ENCODE peak calls at places on chromosomes 5 and 9, in four cellular contexts. One of them, this sample, is unnamed.

GRCh38 chr9:130333041-130334040 is 67.8 kb downstream of the HMCN2 start:
- DNase-seq in EL: no peak
- DNase-seq in nucleus accumbens: no peak
- DNase-seq in activated CD4-positive, alpha-beta T cell treated with anti-CD3 and anti-CD28 coated beads, Interleukin-2, amount 10 ng/mL, durations not matched to agents 7 days and 5 days: no peak
- DNase-seq in this sample: no peak

GRCh38 chr9:70080481-70081119 is 37.0 kb downstream of the MAMDC2 start:
- DNase-seq in activated CD4-positive, alpha-beta T cell treated with anti-CD3 and anti-CD28 coated beads, Interleukin-2, amount 10 ng/mL, durations not matched to agents 7 days and 5 days: no peak
- DNase-seq in nucleus accumbens: no peak
- DNase-seq in EL: peak; percentile 13
- DNase-seq in this sample: peak; percentile 60

GRCh38 chr5:147310059-147310704 is 75.4 kb downstream of the STK32A start:
- DNase-seq in activated CD4-positive, alpha-beta T cell treated with anti-CD3 and anti-CD28 coated beads, Interleukin-2, amount 10 ng/mL, durations not matched to agents 7 days and 5 days: no peak
- DNase-seq in nucleus accumbens: peak; percentile 2
- DNase-seq in EL: peak; percentile 79
- DNase-seq in this sample: peak; percentile 72

GRCh38 chr5:78157001-78157400 is 137.5 kb downstream of the AP3B1 start:
- DNase-seq in activated CD4-positive, alpha-beta T cell treated with anti-CD3 and anti-CD28 coated beads, Interleukin-2, amount 10 ng/mL, durations not matched to agents 7 days and 5 days: no peak
- DNase-seq in EL: no peak
- DNase-seq in nucleus accumbens: no peak
- DNase-seq in this sample: no peak

GRCh38 chr9:35748858-35749514 is at the start of the genes GBA2 and RGP1:
- DNase-seq in activated CD4-positive, alpha-beta T cell treated with anti-CD3 and anti-CD28 coated beads, Interleukin-2, amount 10 ng/mL, durations not matched to agents 7 days and 5 days: peak; percentile 68
- DNase-seq in nucleus accumbens: peak; percentile 74
- DNase-seq in EL: peak; percentile 74
- DNase-seq in this sample: peak; percentile 87

GRCh38 chr5:135442387-135443256 is 4.5 kb downstream of the DCANP1 start:
- DNase-seq in nucleus accumbens: no peak
- DNase-seq in EL: no peak
- DNase-seq in activated CD4-positive, alpha-beta T cell treated with anti-CD3 and anti-CD28 coated beads, Interleukin-2, amount 10 ng/mL, durations not matched to agents 7 days and 5 days: no peak
- DNase-seq in this sample: no peak

GRCh38 chr9:5886114-5886939 is 4.4 kb upstream of the MLANA start:
- DNase-seq in nucleus accumbens: peak; percentile 69
- DNase-seq in activated CD4-positive, alpha-beta T cell treated with anti-CD3 and anti-CD28 coated beads, Interleukin-2, amount 10 ng/mL, durations not matched to agents 7 days and 5 days: peak; percentile 85
- DNase-seq in EL: peak; percentile 68
- DNase-seq in this sample: peak; percentile 74

GRCh38 chr5:180593446-180594206 is 2.3 kb upstream of the SCGB3A1 start:
- DNase-seq in activated CD4-positive, alpha-beta T cell treated with anti-CD3 and anti-CD28 coated beads, Interleukin-2, amount 10 ng/mL, durations not matched to agents 7 days and 5 days: no peak
- DNase-seq in EL: no peak
- DNase-seq in nucleus accumbens: no peak
- DNase-seq in this sample: no peak

GRCh38 chr9:94654165-94654894 is 15.0 kb upstream of the FBP1 start:
- DNase-seq in EL: no peak
- DNase-seq in activated CD4-positive, alpha-beta T cell treated with anti-CD3 and anti-CD28 coated beads, Interleukin-2, amount 10 ng/mL, durations not matched to agents 7 days and 5 days: no peak
- DNase-seq in nucleus accumbens: no peak
- DNase-seq in this sample: no peak

GRCh38 chr9:116842658-116843057 is 155.6 kb downstream of the TRIM32 start:
- DNase-seq in EL: no peak
- DNase-seq in activated CD4-positive, alpha-beta T cell treated with anti-CD3 and anti-CD28 coated beads, Interleukin-2, amount 10 ng/mL, durations not matched to agents 7 days and 5 days: no peak
- DNase-seq in nucleus accumbens: no peak
- DNase-seq in this sample: no peak

GRCh38 chr5:86880344-86880743 is 262.6 kb downstream of the COX7C start:
- DNase-seq in nucleus accumbens: no peak
- DNase-seq in activated CD4-positive, alpha-beta T cell treated with anti-CD3 and anti-CD28 coated beads, Interleukin-2, amount 10 ng/mL, durations not matched to agents 7 days and 5 days: no peak
- DNase-seq in EL: no peak
- DNase-seq in this sample: no peak

GRCh38 chr5:171521679-171522078 is 102.2 kb downstream of the FGF18 start:
- DNase-seq in activated CD4-positive, alpha-beta T cell treated with anti-CD3 and anti-CD28 coated beads, Interleukin-2, amount 10 ng/mL, durations not matched to agents 7 days and 5 days: no peak
- DNase-seq in EL: no peak
- DNase-seq in nucleus accumbens: peak; percentile 13
- DNase-seq in this sample: no peak